ENCODE peak calls at places on chromosomes 4 and X, in six cellular contexts. N is right lobe of liver; T is cardiac fibroblast; I is activated T-helper 1 cell treated with anti-CD3 and anti-CD28 coated beads, Interleukin-12 subunit alpha, Interleukin-12 subunit beta, Interleukin-2, Interleukin-4 antibody, amounts not matched to agents 30 ng/mL and 10 ng/mL and 1 ng/mL, durations not matched to agents 14 hours and 24 hours and 36 hours; W is endothelial cell of umbilical vein; L is NCI-H2081. J is an unnamed sample.

GRCh38 chr4:168674077-168674747 is 177.4 kb downstream of the PALLD start:
- DNase-seq in N (no peak), T (peak), I (no peak), W (no peak), L (no peak), J (no peak)

GRCh38 chr4:25440478-25441030 is 63.5 kb downstream of the ANAPC4 start:
- DNase-seq in N (no peak), T (peak), I (no peak), W (peak), L (no peak), J (peak)

GRCh38 chr4:36979494-36979893 is 265.0 kb upstream of the NWD2 start:
- DNase-seq in N (no peak), T (no peak), I (no peak), W (no peak), L (no peak), J (no peak)

GRCh38 chr4:122293374-122294365 is 85.1 kb upstream of the ADAD1 start:
- DNase-seq in N (no peak), T (no peak), I (no peak), W (no peak), L (no peak), J (no peak)

GRCh38 chr4:8355864-8356565 is 84.5 kb downstream of the ACOX3 start:
- DNase-seq in N (no peak), T (peak), I (no peak), W (peak), L (no peak), J (peak)

GRCh38 chrX:154506483-154507332 is 9.3 kb downstream of the FAM3A start:
- DNase-seq in N (no peak), T (no peak), I (no peak), W (no peak), L (no peak), J (no peak)

GRCh38 chr4:3501126-3501824 is 30.9 kb downstream of the LRPAP1 start:
- DNase-seq in N (no peak), T (no peak), I (no peak), W (no peak), L (no peak), J (no peak)

GRCh38 chr4:146814736-146815135 is 130.9 kb downstream of the TTC29 start:
- DNase-seq in N (no peak), T (no peak), I (no peak), W (no peak), L (no peak), J (no peak)

GRCh38 chr4:44632089-44632488 is 19.3 kb downstream of the YIPF7 start:
- DNase-seq in N (no peak), T (no peak), I (no peak), W (no peak), L (no peak), J (no peak)

GRCh38 chr4:121421594-121421993 is 40.8 kb upstream of the QRFPR start:
- DNase-seq in N (no peak), T (peak), I (no peak), W (no peak), L (no peak), J (no peak)

GRCh38 chrX:43559643-43560042 is 96.5 kb upstream of the MAOA start:
- DNase-seq in N (no peak), T (peak), I (no peak), W (peak), L (peak), J (peak)

GRCh38 chr4:88660446-88661294 is 37.0 kb downstream of the NAP1L5 start:
- DNase-seq in N (no peak), T (peak), I (no peak), W (no peak), L (no peak), J (no peak)

GRCh38 chr4:37816719-37817118 is 9.8 kb upstream of the PGM2 start:
- DNase-seq in N (no peak), T (no peak), I (no peak), W (no peak), L (no peak), J (no peak)

GRCh38 chrX:20363003-20363674 is 96.4 kb upstream of the RPS6KA3 start:
- DNase-seq in N (no peak), T (no peak), I (no peak), W (no peak), L (peak), J (no peak)

GRCh38 chrX:138057883-138058282 is 492.0 kb downstream of the ZIC3 start:
- DNase-seq in N (no peak), T (no peak), I (no peak), W (no peak), L (no peak), J (no peak)

GRCh38 chrX:119206203-119206602 is 29.9 kb upstream of the PGRMC1 start:
- DNase-seq in N (no peak), T (no peak), I (no peak), W (no peak), L (no peak), J (no peak)

GRCh38 chr4:71296945-71297344 is 41.9 kb upstream of the SLC4A4 start:
- DNase-seq in N (no peak), T (peak), I (no peak), W (no peak), L (no peak), J (no peak)

GRCh38 chr4:139715721-139716391 is 50.2 kb downstream of the MGST2 start:
- DNase-seq in N (no peak), T (peak), I (no peak), W (no peak), L (no peak), J (no peak)

GRCh38 chr4:20065952-20066351 is 185.8 kb upstream of the SLIT2 start:
- DNase-seq in N (no peak), T (no peak), I (no peak), W (no peak), L (no peak), J (no peak)

GRCh38 chr4:33709247-33709646 is 2535.1 kb downstream of the ARAP2 start:
- DNase-seq in N (no peak), T (peak), I (no peak), W (no peak), L (no peak), J (no peak)

GRCh38 chr4:85901500-85901899 is 426.6 kb downstream of the ARHGAP24 start:
- DNase-seq in N (no peak), T (peak), I (no peak), W (no peak), L (no peak), J (no peak)

GRCh38 chr4:146640459-146641061 is 1.9 kb downstream of the POU4F2 start:
- DNase-seq in N (no peak), T (no peak), I (no peak), W (no peak), L (no peak), J (no peak)

GRCh38 chr4:655735-656151 is 18.3 kb downstream of the ATP5ME start:
- DNase-seq in N (no peak), T (no peak), I (no peak), W (no peak), L (no peak), J (no peak)

GRCh38 chr4:183716302-183716701 is 57.2 kb downstream of the TRAPPC11 start:
- DNase-seq in N (no peak), T (no peak), I (no peak), W (no peak), L (no peak), J (no peak)

GRCh38 chr4:14920237-14920636 is 82.0 kb upstream of the CPEB2 start:
- DNase-seq in N (no peak), T (no peak), I (no peak), W (no peak), L (no peak), J (no peak)

GRCh38 chrX:110317079-110317819 is 636 bp downstream of the AMMECR1 start:
- DNase-seq in N (peak), T (no peak), I (peak), W (peak), L (peak), J (peak)

GRCh38 chrX:148310402-148311200 is 189.8 kb upstream of the AFF2 start:
- DNase-seq in N (no peak), T (no peak), I (peak), W (no peak), L (no peak), J (no peak)

GRCh38 chrX:5780821-5781220 is 447.8 kb downstream of the NLGN4X start:
- DNase-seq in N (no peak), T (no peak), I (no peak), W (no peak), L (no peak), J (no peak)

GRCh38 chr4:109826719-109827118 is 1.1 kb upstream of the RRH start:
- DNase-seq in N (no peak), T (peak), I (no peak), W (peak), L (no peak), J (peak)

GRCh38 chrX:109954333-109954732 is 48.6 kb upstream of the TMEM164 start:
- DNase-seq in N (no peak), T (peak), I (no peak), W (peak), L (no peak), J (peak)

GRCh38 chrX:106467422-106467821 is 144.4 kb upstream of the RADX start:
- DNase-seq in N (no peak), T (no peak), I (no peak), W (no peak), L (no peak), J (no peak)